ENCODE peak calls at places on chromosomes 11 and 22, in four cellular contexts. K is epithelial cell of proximal tubule, J is fibroblast of lung, Z is fibroblast of pulmonary artery. C is an unnamed sample.

GRCh38 chr22:31344369-31345330 is 1.5 kb downstream of the PATZ1 start:
- DNase-seq in K (no peak), Z (peak; percentile 55), J (peak; percentile 63), C (no peak)

GRCh38 chr11:121067453-121067852 is 33.6 kb upstream of the TECTA start:
- DNase-seq in K (no peak), J (peak; percentile 76), Z (no peak), C (no peak)

GRCh38 chr11:88175004-88175706 is at the start of gene RAB38:
- DNase-seq in Z (peak; percentile 20), J (peak; percentile 20), K (no peak), C (no peak)

GRCh38 chr11:7595016-7595869 is 78.1 kb downstream of the CYB5R2 start:
- DNase-seq in Z (no peak), J (peak; percentile 63), K (no peak), C (no peak)

GRCh38 chr11:78469905-78470304 is 52.3 kb upstream of the GAB2 start:
- DNase-seq in K (no peak), J (no peak), Z (peak; percentile 13), C (no peak)

GRCh38 chr11:105960252-105961245 is 61.5 kb downstream of the MSANTD4 start:
- DNase-seq in K (no peak), J (no peak), Z (no peak), C (no peak)

GRCh38 chr11:118436639-118437045 is 350 bp downstream of the KMT2A start:
- DNase-seq in K (no peak), J (no peak), Z (no peak), C (no peak)

GRCh38 chr22:42644422-42645340 is 4.3 kb upstream of the ATP5MGL start:
- DNase-seq in K (no peak), Z (peak; percentile 62), J (peak; percentile 42), C (no peak)

GRCh38 chr11:2377511-2378443 is 667 bp downstream of the CD81 start:
- DNase-seq in J (peak; percentile 45), K (no peak), Z (peak; percentile 25), C (no peak)

GRCh38 chr22:37179622-37180420 is 8.2 kb downstream of the C1QTNF6 start:
- DNase-seq in J (no peak), Z (no peak), K (no peak), C (peak; percentile 23)

GRCh38 chr11:100855466-100856067 is 168.5 kb downstream of the ARHGAP42 start:
- DNase-seq in K (no peak), J (peak; percentile 79), Z (peak; percentile 81), C (no peak)

GRCh38 chr11:7522106-7522505 is 8.3 kb downstream of the PPFIBP2 start:
- DNase-seq in K (no peak), Z (no peak), J (no peak), C (no peak)

GRCh38 chr11:82810326-82810725 is 76.7 kb upstream of the FAM181B start:
- DNase-seq in J (no peak), Z (no peak), K (no peak), C (no peak)

GRCh38 chr11:85029964-85030363 is 597.2 kb downstream of the DLG2 start:
- DNase-seq in Z (no peak), K (no peak), J (peak; percentile 37), C (no peak)

GRCh38 chr11:61917357-61918109 is at the start of gene RAB3IL1:
- DNase-seq in Z (peak; percentile 53), J (peak; percentile 21), K (no peak), C (no peak)

GRCh38 chr11:72122607-72123006 is 10.1 kb upstream of the ANAPC15 start:
- DNase-seq in Z (no peak), J (no peak), K (no peak), C (no peak)

GRCh38 chr22:47111626-47112373 is 349.4 kb downstream of the TBC1D22A start:
- DNase-seq in Z (no peak), K (no peak), J (peak; percentile 21), C (no peak)

GRCh38 chr22:47067911-47068654 is 305.6 kb downstream of the TBC1D22A start:
- DNase-seq in Z (no peak), K (no peak), J (no peak), C (no peak)

GRCh38 chr22:36369922-36370781 is 17.6 kb downstream of the MYH9 start:
- DNase-seq in K (no peak), J (peak; percentile 57), Z (peak; percentile 70), C (peak; percentile 72)

GRCh38 chr11:65298131-65298535 is 16.5 kb upstream of the CDC42EP2 start:
- DNase-seq in K (no peak), Z (peak; percentile 69), J (peak; percentile 97), C (no peak)

GRCh38 chr22:37242395-37242918 is 1.6 kb downstream of the RAC2 start:
- DNase-seq in J (no peak), K (no peak), Z (no peak), C (peak; percentile 98)

GRCh38 chr22:43885319-43885671 is 6.5 kb downstream of the PNPLA5 start:
- DNase-seq in Z (no peak), K (no peak), J (no peak), C (no peak)

GRCh38 chr11:75342231-75342918 is 9.1 kb downstream of the ARRB1 start:
- DNase-seq in Z (no peak), K (no peak), J (no peak), C (no peak)

GRCh38 chr11:76280151-76280881 is 74.0 kb upstream of the WNT11 start:
- DNase-seq in J (no peak), K (no peak), Z (no peak), C (no peak)

GRCh38 chr22:36052505-36052941 is 23.9 kb upstream of the RBFOX2 start:
- DNase-seq in Z (peak; percentile 38), J (no peak), K (no peak), C (no peak)

GRCh38 chr11:64241175-64241429 is 207 bp downstream of the FKBP2 start:
- DNase-seq in K (no peak), Z (no peak), J (no peak), C (no peak)

GRCh38 chr11:64240467-64241174 is at the start of gene FKBP2:
- DNase-seq in Z (peak; percentile 97), J (peak; percentile 97), K (no peak), C (peak; percentile 98)

GRCh38 chr11:64239662-64240466 is 1.0 kb upstream of the FKBP2 start:
- DNase-seq in J (no peak), K (no peak), Z (no peak), C (peak; percentile 95)

GRCh38 chr11:64242920-64243854 is 2.3 kb downstream of the FKBP2 start:
- DNase-seq in K (no peak), Z (no peak), J (no peak), C (no peak)

DNA sequence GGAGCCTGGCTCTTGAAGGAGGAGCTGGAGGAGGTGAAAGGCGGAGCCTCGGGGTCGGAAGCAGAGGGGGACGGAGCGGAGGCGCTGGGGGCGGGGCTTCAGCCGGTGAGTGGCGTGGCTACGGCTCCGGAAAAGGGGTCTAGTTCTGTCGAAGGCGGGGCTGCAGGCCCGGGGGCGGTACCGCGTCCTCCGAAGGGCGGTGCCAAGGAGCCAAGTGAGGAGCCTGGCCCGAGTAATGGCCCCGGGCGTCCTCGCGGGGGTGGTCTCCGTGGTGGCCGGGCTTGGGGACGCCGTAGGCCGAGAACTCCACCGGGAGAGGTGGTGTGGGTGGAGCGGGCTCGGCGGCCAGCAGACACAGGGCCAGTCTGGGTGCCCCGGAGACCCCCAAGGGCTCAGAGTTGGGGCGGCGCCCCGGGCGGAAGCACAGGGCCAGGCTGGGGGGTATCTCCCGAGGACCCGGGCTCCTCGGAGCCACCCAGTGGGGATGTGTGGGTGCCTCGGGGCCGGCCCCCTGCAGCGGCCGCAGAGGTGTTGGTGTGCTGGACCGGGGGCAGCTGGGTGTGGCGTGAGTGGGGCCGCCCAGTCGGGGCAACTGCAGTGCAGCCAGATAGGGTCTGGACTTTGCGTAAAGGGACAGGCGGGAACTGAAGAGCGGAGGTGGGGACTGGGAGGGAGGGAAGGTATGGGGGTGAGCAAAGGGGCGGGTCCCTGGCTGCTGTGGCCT is 697 bp downstream of the FKBP2 start:
- DNase-seq in Z (peak; percentile 100), J (peak; percentile 99), K (peak; percentile 83), C (peak; percentile 100)
- TF ChIP-seq CTCF in Z (no peak), J (no peak), K (no peak), C (no peak)

GRCh38 chr22:29255064-29255621 is 12.6 kb downstream of the RHBDD3 start:
- DNase-seq in J (no peak), K (no peak), Z (no peak), C (no peak)
- TF ChIP-seq CTCF in J (no peak), K (no peak), Z (no peak), C (no peak)

GRCh38 chr22:30001459-30001858 is 78.8 kb upstream of the HORMAD2 start:
- DNase-seq in J (no peak), K (peak; percentile 67), Z (no peak), C (no peak)

GRCh38 chr22:29994941-29995340 is 85.3 kb upstream of the HORMAD2 start:
- DNase-seq in K (no peak), Z (peak; percentile 54), J (peak; percentile 19), C (no peak)

GRCh38 chr22:29997516-29997915 is 82.7 kb upstream of the HORMAD2 start:
- DNase-seq in Z (no peak), K (no peak), J (no peak), C (no peak)

GRCh38 chr22:30000566-30000965 is 79.7 kb upstream of the HORMAD2 start:
- DNase-seq in J (peak; percentile 14), Z (no peak), K (no peak), C (no peak)

GRCh38 chr22:29998627-29999026 is 81.6 kb upstream of the HORMAD2 start:
- DNase-seq in Z (peak; percentile 24), K (no peak), J (no peak), C (no peak)
- TF ChIP-seq CTCF in Z (peak; percentile 43), K (peak; percentile 13), J (no peak), C (no peak)

GRCh38 chr22:23200896-23201295 is 20.6 kb downstream of the BCR start:
- DNase-seq in J (no peak), K (no peak), Z (no peak), C (no peak)

GRCh38 chr22:23197836-23198235 is 17.5 kb downstream of the BCR start:
- DNase-seq in J (no peak), Z (no peak), K (no peak), C (no peak)

GRCh38 chr22:23202812-23203451 is 22.6 kb downstream of the BCR start:
- DNase-seq in K (no peak), J (no peak), Z (no peak), C (no peak)

GRCh38 chr22:23196165-23196564 is 15.9 kb downstream of the BCR start:
- DNase-seq in Z (no peak), J (no peak), K (no peak), C (no peak)

DNA sequence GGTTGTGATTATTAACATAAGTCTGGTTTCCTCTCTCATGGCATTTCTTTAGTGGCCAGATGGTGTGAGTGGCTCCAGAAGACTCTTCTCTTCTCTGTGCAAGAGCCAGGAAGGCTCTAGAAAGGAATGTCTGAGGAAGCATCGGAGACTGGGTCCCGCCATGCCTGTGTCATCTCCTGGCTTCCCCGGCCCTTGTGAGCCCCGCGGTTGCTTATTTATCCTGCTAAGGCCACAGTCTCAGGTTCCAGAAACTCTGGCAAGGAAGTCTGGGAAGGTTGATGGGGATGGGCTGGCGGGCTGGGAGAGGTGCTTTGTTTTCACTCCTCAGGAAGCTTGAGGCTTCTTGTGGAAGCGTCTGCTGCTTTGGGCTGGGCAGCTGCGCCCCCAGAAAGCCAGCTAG is 18.9 kb downstream of the BCR start:
- DNase-seq in K (no peak), J (no peak), Z (no peak), C (no peak)
- TF ChIP-seq CTCF in K (no peak), J (no peak), Z (no peak), C (no peak)

GRCh38 chr11:33735166-33735425 is 1.1 kb downstream of the CD59 start:
- DNase-seq in J (no peak), K (no peak), Z (no peak), C (no peak)

GRCh38 chr11:33733978-33734377 is 2.2 kb downstream of the CD59 start:
- DNase-seq in K (no peak), J (no peak), Z (peak; percentile 38), C (no peak)

GRCh38 chr11:33736148-33736809 is at the start of gene CD59:
- DNase-seq in Z (peak; percentile 94), J (peak; percentile 89), K (no peak), C (peak; percentile 63)

GRCh38 chr11:33734441-33735165 is 1.6 kb downstream of the CD59 start:
- DNase-seq in K (no peak), J (peak; percentile 65), Z (peak; percentile 65), C (no peak)

GRCh38 chr11:33735426-33736147 is 636 bp downstream of the CD59 start:
- DNase-seq in J (no peak), Z (no peak), K (no peak), C (no peak)
- TF ChIP-seq CTCF in J (no peak), Z (no peak), K (no peak), C (peak; percentile 23)

C was measured in CD14-positive monocyte.